ENCODE peak calls at places on chromosomes 4 and X, in six cellular contexts. One of them, this sample, is unnamed.

GRCh38 chrX:499870-500364 is 113.2 kb upstream of the PPP2R3B start:
- DNase-seq in right lobe of liver: no peak
- DNase-seq in breast epithelium: no peak
- DNase-seq in lower lobe of right lung: no peak
- DNase-seq in aorta: no peak
- DNase-seq in AG04450: no peak
- DNase-seq in this sample: no peak

GRCh38 chr4:122874194-122874593 is 47.6 kb downstream of the FGF2 start:
- DNase-seq in right lobe of liver: no peak
- DNase-seq in breast epithelium: no peak
- DNase-seq in lower lobe of right lung: no peak
- DNase-seq in aorta: no peak
- DNase-seq in AG04450: peak; percentile 51
- DNase-seq in this sample: no peak

GRCh38 chrX:103276581-103277002 is at the start of gene TCEAL5:
- DNase-seq in right lobe of liver: no peak
- DNase-seq in breast epithelium: peak; percentile 19
- DNase-seq in lower lobe of right lung: no peak
- DNase-seq in aorta: no peak
- DNase-seq in AG04450: no peak
- DNase-seq in this sample: no peak

GRCh38 chr4:17058506-17058905 is 160.1 kb upstream of the LDB2 start:
- DNase-seq in right lobe of liver: no peak
- DNase-seq in breast epithelium: no peak
- DNase-seq in lower lobe of right lung: no peak
- DNase-seq in aorta: no peak
- DNase-seq in AG04450: no peak
- DNase-seq in this sample: no peak

GRCh38 chrX:109886122-109886761 is 116.7 kb upstream of the TMEM164 start:
- DNase-seq in right lobe of liver: no peak
- DNase-seq in breast epithelium: no peak
- DNase-seq in lower lobe of right lung: peak; percentile 41
- DNase-seq in aorta: no peak
- DNase-seq in AG04450: no peak
- DNase-seq in this sample: no peak

GRCh38 chrX:130741584-130741983 is 161.4 kb downstream of the ENOX2 start:
- DNase-seq in right lobe of liver: no peak
- DNase-seq in breast epithelium: no peak
- DNase-seq in lower lobe of right lung: no peak
- DNase-seq in aorta: no peak
- DNase-seq in AG04450: no peak
- DNase-seq in this sample: no peak

GRCh38 chr4:153927546-153927945 is 138.7 kb upstream of the SFRP2 start:
- DNase-seq in right lobe of liver: no peak
- DNase-seq in breast epithelium: no peak
- DNase-seq in lower lobe of right lung: no peak
- DNase-seq in aorta: no peak
- DNase-seq in AG04450: no peak
- DNase-seq in this sample: no peak

GRCh38 chr4:46999584-46999983 is 6.2 kb upstream of the GABRA4 start:
- DNase-seq in right lobe of liver: no peak
- DNase-seq in breast epithelium: no peak
- DNase-seq in lower lobe of right lung: no peak
- DNase-seq in aorta: no peak
- DNase-seq in AG04450: peak; percentile 36
- DNase-seq in this sample: no peak

GRCh38 chrX:103197721-103198306 is 17.1 kb upstream of the BEX4 start:
- DNase-seq in right lobe of liver: no peak
- DNase-seq in breast epithelium: no peak
- DNase-seq in lower lobe of right lung: no peak
- DNase-seq in aorta: no peak
- DNase-seq in AG04450: no peak
- DNase-seq in this sample: no peak

GRCh38 chrX:118726887-118727685 is at the start of gene IL13RA1:
- DNase-seq in right lobe of liver: peak; percentile 87
- DNase-seq in breast epithelium: peak; percentile 85
- DNase-seq in lower lobe of right lung: peak; percentile 87
- DNase-seq in aorta: peak; percentile 90
- DNase-seq in AG04450: no peak
- DNase-seq in this sample: peak; percentile 18

GRCh38 chr4:111546881-111547280 is 598.4 kb upstream of the FAM241A start:
- DNase-seq in right lobe of liver: no peak
- DNase-seq in breast epithelium: no peak
- DNase-seq in lower lobe of right lung: no peak
- DNase-seq in aorta: no peak
- DNase-seq in AG04450: no peak
- DNase-seq in this sample: no peak

GRCh38 chr4:7234355-7235029 is 42.2 kb downstream of the SORCS2 start:
- DNase-seq in right lobe of liver: no peak
- DNase-seq in breast epithelium: no peak
- DNase-seq in lower lobe of right lung: no peak
- DNase-seq in aorta: no peak
- DNase-seq in AG04450: no peak
- DNase-seq in this sample: no peak

GRCh38 chr4:146212781-146213180 is 1.6 kb upstream of the REELD1 start:
- DNase-seq in right lobe of liver: no peak
- DNase-seq in breast epithelium: no peak
- DNase-seq in lower lobe of right lung: no peak
- DNase-seq in aorta: no peak
- DNase-seq in AG04450: no peak
- DNase-seq in this sample: no peak
- H3K27ac ChIP-seq in right lobe of liver: no peak overlapping the region
- H3K27ac ChIP-seq in breast epithelium: no peak overlapping the region
- H3K27ac ChIP-seq in lower lobe of right lung: no peak overlapping the region
- H3K27ac ChIP-seq in aorta: no peak overlapping the region
- H3K27ac ChIP-seq in AG04450: no peak overlapping the region
- H3K27ac ChIP-seq in this sample: no peak overlapping the region

GRCh38 chrX:119942173-119942819 is 1.3 kb downstream of the NKAP start:
- DNase-seq in right lobe of liver: no peak
- DNase-seq in breast epithelium: no peak
- DNase-seq in lower lobe of right lung: no peak
- DNase-seq in aorta: no peak
- DNase-seq in AG04450: no peak
- DNase-seq in this sample: no peak
- H3K27ac ChIP-seq in right lobe of liver: peak overlapping the region; percentile 74
- H3K27ac ChIP-seq in breast epithelium: peak overlapping the region; percentile 90
- H3K27ac ChIP-seq in lower lobe of right lung: peak overlapping the region; percentile 88
- H3K27ac ChIP-seq in aorta: peak overlapping the region; percentile 96
- H3K27ac ChIP-seq in AG04450: no peak overlapping the region
- H3K27ac ChIP-seq in this sample: no peak overlapping the region

GRCh38 chr4:99087887-99088484 is 602 bp downstream of the ADH5 start:
- DNase-seq in right lobe of liver: peak; percentile 81
- DNase-seq in breast epithelium: peak; percentile 80
- DNase-seq in lower lobe of right lung: peak; percentile 77
- DNase-seq in aorta: no peak
- DNase-seq in AG04450: peak; percentile 43
- DNase-seq in this sample: no peak

GRCh38 chr4:99091174-99091573 is 2.6 kb upstream of the ADH5 start:
- DNase-seq in right lobe of liver: no peak
- DNase-seq in breast epithelium: no peak
- DNase-seq in lower lobe of right lung: no peak
- DNase-seq in aorta: no peak
- DNase-seq in AG04450: no peak
- DNase-seq in this sample: no peak

GRCh38 chr4:99084595-99084994 is 4.0 kb downstream of the ADH5 start:
- DNase-seq in right lobe of liver: no peak
- DNase-seq in breast epithelium: no peak
- DNase-seq in lower lobe of right lung: no peak
- DNase-seq in aorta: no peak
- DNase-seq in AG04450: no peak
- DNase-seq in this sample: no peak

GRCh38 chr4:99088485-99089365 is at the start of gene ADH5:
- DNase-seq in right lobe of liver: peak; percentile 91
- DNase-seq in breast epithelium: peak; percentile 75
- DNase-seq in lower lobe of right lung: peak; percentile 94
- DNase-seq in aorta: peak; percentile 97
- DNase-seq in AG04450: peak; percentile 55
- DNase-seq in this sample: peak; percentile 61

GRCh38 chr4:99090511-99090910 is 1.9 kb upstream of the ADH5 start:
- DNase-seq in right lobe of liver: no peak
- DNase-seq in breast epithelium: no peak
- DNase-seq in lower lobe of right lung: no peak
- DNase-seq in aorta: no peak
- DNase-seq in AG04450: no peak
- DNase-seq in this sample: no peak
- H3K27ac ChIP-seq in right lobe of liver: no peak overlapping the region
- H3K27ac ChIP-seq in breast epithelium: peak overlapping the region; percentile 97
- H3K27ac ChIP-seq in lower lobe of right lung: peak overlapping the region; percentile 95
- H3K27ac ChIP-seq in aorta: no peak overlapping the region
- H3K27ac ChIP-seq in AG04450: no peak overlapping the region
- H3K27ac ChIP-seq in this sample: no peak overlapping the region

DNA sequence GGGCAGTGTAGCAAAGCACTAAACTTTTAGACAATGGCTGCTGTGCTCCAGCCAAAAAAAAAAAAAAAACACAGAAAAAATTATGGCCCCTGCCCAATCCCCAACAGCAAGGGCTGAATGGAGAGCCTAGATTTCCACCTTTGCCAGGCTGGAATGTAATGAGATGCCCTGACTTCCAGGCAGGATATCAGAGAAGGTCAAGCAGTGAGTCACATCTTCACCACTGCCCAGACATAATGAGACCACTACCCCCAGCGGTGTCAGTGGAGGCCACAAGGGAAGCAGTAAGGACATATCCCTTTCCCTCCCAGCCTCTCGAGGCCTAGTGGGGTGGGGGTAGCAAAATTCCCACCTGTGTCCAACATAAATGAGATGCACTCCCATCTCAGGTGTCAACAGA is 216.3 kb upstream of the LEF1 start:
- DNase-seq in right lobe of liver: no peak
- DNase-seq in breast epithelium: no peak
- DNase-seq in lower lobe of right lung: no peak
- DNase-seq in aorta: no peak
- DNase-seq in AG04450: no peak
- DNase-seq in this sample: no peak
- H3K27ac ChIP-seq in right lobe of liver: no peak overlapping the region
- H3K27ac ChIP-seq in breast epithelium: no peak overlapping the region
- H3K27ac ChIP-seq in lower lobe of right lung: no peak overlapping the region
- H3K27ac ChIP-seq in aorta: no peak overlapping the region
- H3K27ac ChIP-seq in AG04450: no peak overlapping the region
- H3K27ac ChIP-seq in this sample: no peak overlapping the region

DNA sequence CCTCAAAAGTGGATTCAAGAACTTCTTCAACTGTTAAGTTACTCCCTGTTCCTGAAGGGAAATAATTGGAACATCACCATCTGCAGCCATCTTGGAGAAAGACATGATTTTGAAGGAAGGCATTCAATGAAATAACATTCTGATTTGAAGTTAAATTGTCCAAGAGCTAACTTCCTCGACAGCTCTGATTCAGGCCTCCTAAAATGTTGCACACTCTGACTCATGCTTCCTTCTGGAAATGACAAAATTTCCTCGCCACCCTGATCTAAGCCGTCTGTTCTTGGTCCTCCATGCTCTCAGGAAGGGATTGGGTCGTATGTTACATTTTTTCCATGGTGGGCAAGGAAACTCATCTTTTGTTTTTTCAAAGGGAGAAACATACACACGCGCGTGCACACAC is 496.9 kb upstream of the DIPK2B start:
- DNase-seq in right lobe of liver: no peak
- DNase-seq in breast epithelium: no peak
- DNase-seq in lower lobe of right lung: no peak
- DNase-seq in aorta: no peak
- DNase-seq in AG04450: peak; percentile 45
- DNase-seq in this sample: no peak
- H3K27ac ChIP-seq in right lobe of liver: no peak overlapping the region
- H3K27ac ChIP-seq in breast epithelium: no peak overlapping the region
- H3K27ac ChIP-seq in lower lobe of right lung: no peak overlapping the region
- H3K27ac ChIP-seq in aorta: no peak overlapping the region
- H3K27ac ChIP-seq in AG04450: peak overlapping the region; percentile 61
- H3K27ac ChIP-seq in this sample: no peak overlapping the region